ENCODE peak calls at places on chromosomes 12 and 14, in seven cellular contexts. O is mammary epithelial cell; J is AG08395; T is cerebellar cortex; M is T follicular helper cell; P is stimulated activated CD4-positive, alpha-beta T cell treated with anti-CD3 and anti-CD28 coated beads, Interleukin-4, amount 100 ng/mL, for 24 hours; W is activated CD4-positive, alpha-beta T cell treated with anti-CD3 and anti-CD28 coated beads, Interleukin-2, amount 50 U/mL, for 48 hours. K is an unnamed sample.

GRCh38 chr12:51848843-51849735 is 571 bp upstream of the FIGNL2 start:
- DNase-seq in T (peak), W (no peak), O (no peak), P (no peak), M (no peak), J (no peak), K (no peak)

GRCh38 chr14:32381869-32382268 is 52.8 kb downstream of the AKAP6 start:
- DNase-seq in O (peak), W (no peak), P (no peak), J (no peak), T (no peak), M (no peak), K (no peak)

GRCh38 chr12:16043480-16043879 is 132.3 kb downstream of the DERA start:
- DNase-seq in J (no peak), M (no peak), P (no peak), W (no peak), O (no peak), T (no peak), K (no peak)

GRCh38 chr12:114397978-114398881 is 7.7 kb downstream of the TBX5 start:
- DNase-seq in T (no peak), W (no peak), J (no peak), P (no peak), O (no peak), M (no peak), K (no peak)

GRCh38 chr14:29650554-29651269 is 276.9 kb downstream of the PRKD1 start:
- DNase-seq in T (no peak), O (no peak), J (no peak), W (no peak), M (no peak), P (no peak), K (no peak)

GRCh38 chr14:63192085-63192484 is 12.2 kb upstream of the RHOJ start:
- DNase-seq in J (no peak), T (no peak), W (no peak), M (no peak), O (no peak), P (no peak), K (no peak)

GRCh38 chr12:119843100-119843499 is 34.0 kb downstream of the CIT start:
- DNase-seq in P (no peak), M (no peak), J (peak), O (no peak), W (no peak), T (peak), K (no peak)

GRCh38 chr14:93970967-93971634 is 5.3 kb downstream of the ASB2 start:
- DNase-seq in J (no peak), W (peak), M (no peak), T (no peak), O (no peak), P (peak), K (no peak)

GRCh38 chr12:3753549-3754284 is 808 bp upstream of the CRACR2A start:
- DNase-seq in T (no peak), W (no peak), P (peak), M (no peak), J (peak), O (no peak), K (no peak)

GRCh38 chr14:81398196-81398891 is 1.8 kb downstream of the STON2 start:
- DNase-seq in O (peak), M (no peak), W (no peak), T (no peak), J (no peak), P (no peak), K (no peak)

GRCh38 chr12:12807970-12808702 is 5.0 kb upstream of the DDX47 start:
- DNase-seq in J (no peak), T (no peak), P (peak), W (peak), M (peak), O (no peak), K (peak)

GRCh38 chr12:62505786-62506185 is 39.2 kb downstream of the MON2 start:
- DNase-seq in W (no peak), T (no peak), O (no peak), M (no peak), J (no peak), P (no peak), K (no peak)

GRCh38 chr12:1019283-1019682 is 28.3 kb downstream of the ERC1 start:
- DNase-seq in W (no peak), T (no peak), O (no peak), J (no peak), M (no peak), P (no peak), K (no peak)

GRCh38 chr12:11684393-11684792 is 34.9 kb downstream of the ETV6 start:
- DNase-seq in J (no peak), T (no peak), M (no peak), W (no peak), P (no peak), O (peak), K (no peak)

GRCh38 chr12:101935769-101936741 is 58.7 kb downstream of the DRAM1 start:
- DNase-seq in J (peak), T (no peak), M (no peak), P (no peak), O (peak), W (no peak), K (no peak)

GRCh38 chr14:104171948-104172347 is 33.6 kb downstream of the KIF26A start:
- DNase-seq in T (no peak), O (peak), W (no peak), M (no peak), P (no peak), J (no peak), K (no peak)

GRCh38 chr12:124109760-124110159 is 136.7 kb downstream of the ZNF664 start:
- DNase-seq in M (no peak), W (no peak), P (no peak), O (peak), J (peak), T (peak), K (no peak)

GRCh38 chr14:79483472-79483871 is 727.8 kb downstream of the DIO2 start:
- DNase-seq in J (no peak), T (no peak), O (no peak), W (no peak), M (no peak), P (no peak), K (no peak)

GRCh38 chr12:103665971-103666370 is 78.9 kb downstream of the STAB2 start:
- DNase-seq in T (no peak), O (no peak), J (no peak), W (no peak), P (no peak), M (no peak), K (no peak)

GRCh38 chr14:86712727-86713126 is 1182.8 kb downstream of the FLRT2 start:
- DNase-seq in W (no peak), O (peak), M (no peak), P (no peak), J (no peak), T (no peak), K (no peak)

GRCh38 chr12:132888852-132889251 is 1.4 kb upstream of the CHFR start:
- DNase-seq in P (no peak), J (no peak), O (no peak), W (no peak), M (no peak), T (no peak), K (no peak)

GRCh38 chr14:65333926-65334687 is 78.4 kb upstream of the FUT8 start:
- DNase-seq in O (no peak), M (no peak), W (no peak), P (no peak), T (no peak), J (peak), K (no peak)

GRCh38 chr12:80313184-80313583 is 130.9 kb upstream of the PTPRQ start:
- DNase-seq in W (no peak), O (no peak), M (no peak), P (no peak), T (no peak), J (no peak), K (no peak)

GRCh38 chr12:58030566-58031279 is 89.4 kb downstream of the ATP23 start:
- DNase-seq in O (peak), P (no peak), T (no peak), J (peak), W (no peak), M (no peak), K (no peak)

GRCh38 chr12:64120568-64120967 is 101.5 kb downstream of the KICS2 start:
- DNase-seq in P (no peak), O (peak), T (no peak), W (no peak), J (no peak), M (no peak), K (no peak)

GRCh38 chr12:124510301-124510970 is 57.0 kb downstream of the NCOR2 start:
- DNase-seq in P (no peak), M (no peak), O (no peak), T (peak), J (no peak), W (peak), K (no peak)

GRCh38 chr14:74954232-74954946 is 1.0 kb downstream of the PGF start:
- DNase-seq in T (no peak), O (no peak), W (no peak), M (no peak), J (no peak), P (no peak), K (no peak)

GRCh38 chr12:104473374-104473983 is 16.7 kb downstream of the CHST11 start:
- DNase-seq in O (no peak), T (no peak), P (no peak), J (no peak), W (no peak), M (no peak), K (no peak)

GRCh38 chr14:97022741-97023140 is 225.6 kb downstream of the VRK1 start:
- DNase-seq in M (no peak), W (no peak), T (peak), J (no peak), O (no peak), P (no peak), K (no peak)

GRCh38 chr12:79591988-79592387 is 98.8 kb downstream of the PAWR start:
- DNase-seq in O (peak), W (no peak), J (no peak), P (no peak), T (no peak), M (no peak), K (no peak)

GRCh38 chr14:100219126-100219785 is 19.7 kb upstream of the YY1 start:
- DNase-seq in M (no peak), W (no peak), J (no peak), T (peak), P (no peak), O (no peak), K (no peak)

GRCh38 chr12:120110550-120111501 is 5.7 kb downstream of the RAB35 start:
- DNase-seq in M (peak), P (peak), T (no peak), J (no peak), O (no peak), W (peak), K (peak)

GRCh38 chr14:67221248-67221981 is 19.8 kb upstream of the PALS1 start:
- DNase-seq in P (no peak), W (no peak), O (peak), T (no peak), J (peak), M (no peak), K (no peak)

GRCh38 chr12:85004199-85004598 is 31.9 kb downstream of the TSPAN19 start:
- DNase-seq in O (no peak), J (no peak), W (no peak), T (no peak), M (no peak), P (no peak), K (no peak)

GRCh38 chr14:55077155-55077554 is 25.7 kb downstream of the MAPK1IP1L start:
- DNase-seq in J (peak), M (no peak), W (no peak), T (no peak), O (peak), P (no peak), K (no peak)

GRCh38 chr14:25041898-25042297 is 8.0 kb downstream of the STXBP6 start:
- DNase-seq in P (no peak), O (no peak), T (no peak), W (no peak), J (no peak), M (no peak), K (no peak)

GRCh38 chr12:76883826-76884225 is 5.0 kb upstream of the CSRP2 start:
- DNase-seq in J (no peak), W (no peak), P (no peak), M (no peak), O (peak), T (no peak), K (no peak)

GRCh38 chr12:50059440-50060119 is 2.2 kb downstream of the ASIC1 start:
- DNase-seq in O (no peak), M (no peak), T (no peak), P (peak), J (no peak), W (peak), K (peak)

K was measured in naive thymus-derived CD8-positive, alpha-beta T cell.